ENCODE peak calls at places on chromosome 11, in ten cellular contexts. U is activated naive CD8-positive, alpha-beta T cell treated with anti-CD3 and anti-CD28 coated beads, Interleukin-2, amount 50 U/mL, for 24 hours; I is upper lobe of right lung; L is smooth muscle cell of the brain vasculature; G is cardiac fibroblast; W is stimulated activated CD4-positive, alpha-beta T cell treated with anti-CD3 and anti-CD28 coated beads, Interleukin-1b, Interleukin-23, amount 100 ng/mL, for 24 hours; X is HFFc6; V is T-helper 2 cell; Q is activated CD8-positive, alpha-beta memory T cell treated with anti-CD3 and anti-CD28 coated beads, Interleukin-2, amount 50 U/mL, for 4 hours; F is neural crest cell. E is an unnamed sample.

GRCh38 chr11:77126861-77127673 is 979 bp upstream of the MYO7A start:
- DNase-seq in X (no peak), Q (peak; percentile 67), L (no peak), G (peak; percentile 51), V (peak; percentile 57), F (peak; percentile 63), I (peak; percentile 78), W (peak; percentile 31), U (peak; percentile 68), E (no peak)

GRCh38 chr11:66362481-66363147 is 8.9 kb downstream of the SLC29A2 start:
- DNase-seq in V (no peak), F (no peak), W (no peak), Q (no peak), U (no peak), G (no peak), X (no peak), I (no peak), L (no peak), E (no peak)

GRCh38 chr11:75280227-75280671 is 39.7 kb downstream of the TPBGL start:
- DNase-seq in W (peak; percentile 62), V (peak; percentile 80), Q (peak; percentile 78), L (peak; percentile 33), X (peak; percentile 53), G (peak; percentile 77), I (peak; percentile 76), U (peak; percentile 79), F (peak; percentile 87), E (peak; percentile 19)

GRCh38 chr11:19597194-19597593 is 115.4 kb upstream of the NAV2 start:
- DNase-seq in X (peak; percentile 93), F (no peak), Q (no peak), L (no peak), I (no peak), W (no peak), G (peak; percentile 76), V (no peak), U (no peak), E (no peak)

GRCh38 chr11:59560290-59560701 is 49.0 kb downstream of the OR4D9 start:
- DNase-seq in Q (peak; percentile 61), V (peak; percentile 78), I (no peak), G (peak; percentile 90), W (peak; percentile 66), U (peak; percentile 83), F (peak; percentile 86), L (no peak), X (peak; percentile 55), E (peak; percentile 77)

GRCh38 chr11:697028-697491 is 1.4 kb downstream of the TMEM80 start:
- DNase-seq in V (no peak), Q (no peak), I (no peak), F (no peak), W (no peak), G (peak; percentile 83), L (no peak), U (no peak), X (peak; percentile 74), E (no peak)

GRCh38 chr11:94964934-94965333 is 8.4 kb downstream of the CWC15 start:
- DNase-seq in W (no peak), I (no peak), F (no peak), Q (no peak), G (no peak), U (no peak), V (no peak), X (no peak), L (no peak), E (no peak)

GRCh38 chr11:99535819-99536218 is 515.1 kb downstream of the CNTN5 start:
- DNase-seq in X (no peak), F (no peak), V (no peak), W (no peak), U (no peak), Q (no peak), I (no peak), L (no peak), G (no peak), E (no peak)

GRCh38 chr11:65493367-65494176 is 5.3 kb upstream of the MALAT1 start:
- DNase-seq in I (peak; percentile 77), W (no peak), U (no peak), X (peak; percentile 99), F (no peak), V (no peak), Q (no peak), G (peak; percentile 99), L (no peak), E (no peak)

GRCh38 chr11:70421123-70421522 is 22.8 kb downstream of the CTTN start:
- DNase-seq in V (peak; percentile 25), X (no peak), U (no peak), I (no peak), Q (no peak), F (no peak), G (no peak), L (no peak), W (no peak), E (no peak)

GRCh38 chr11:5486421-5486820 is 2.1 kb upstream of the OR52D1 start:
- DNase-seq in G (no peak), L (no peak), W (no peak), F (no peak), V (no peak), X (no peak), Q (no peak), U (peak; percentile 10), I (no peak), E (no peak)

GRCh38 chr11:76288166-76288978 is 82.1 kb upstream of the WNT11 start:
- DNase-seq in F (no peak), L (no peak), X (no peak), V (peak; percentile 26), U (peak; percentile 15), G (no peak), Q (no peak), W (peak; percentile 4), I (no peak), E (no peak)

GRCh38 chr11:32259641-32260081 is 168.8 kb downstream of the RCN1 start:
- DNase-seq in F (no peak), G (peak; percentile 78), W (peak; percentile 2), U (no peak), V (no peak), Q (no peak), I (peak; percentile 68), L (peak; percentile 56), X (no peak), E (peak; percentile 74)

GRCh38 chr11:120448240-120448639 is 63.3 kb upstream of the GRIK4 start:
- DNase-seq in G (no peak), Q (no peak), X (no peak), V (no peak), F (no peak), U (no peak), I (no peak), L (no peak), W (no peak), E (no peak)

GRCh38 chr11:59815754-59816153 is 5.2 kb upstream of the MRPL16 start:
- DNase-seq in X (no peak), U (no peak), I (no peak), Q (no peak), L (no peak), V (no peak), F (no peak), W (no peak), G (no peak), E (no peak)

GRCh38 chr11:4636136-4636535 is 1.1 kb upstream of the OR51D1 start:
- DNase-seq in I (no peak), V (no peak), G (no peak), W (no peak), L (no peak), F (no peak), Q (no peak), U (no peak), X (no peak), E (no peak)

E was measured in GM12864.